ENCODE peak calls at places on chromosomes 4 and X, in ten cellular contexts. H, W, E, V, P, G, L, M, Q and C are unnamed samples.

GRCh38 chr4:71333960-71334951 is 4.6 kb upstream of the SLC4A4 start:
- DNase-seq in E (no peak), L (no peak), M (no peak), W (peak; percentile 40), V (no peak), Q (peak; percentile 7), G (peak; percentile 74), H (no peak), P (no peak), C (no peak)

GRCh38 chrX:67288958-67289641 is 254.7 kb upstream of the AR start:
- DNase-seq in P (no peak), E (no peak), W (no peak), M (no peak), H (no peak), Q (no peak), G (no peak), V (no peak), L (no peak), C (no peak)

GRCh38 chr4:125676156-125676555 is 361.4 kb downstream of the FAT4 start:
- DNase-seq in P (no peak), W (no peak), G (no peak), V (no peak), L (no peak), H (no peak), E (no peak), Q (no peak), M (no peak), C (no peak)

GRCh38 chr4:96913437-96914075 is 1073.7 kb downstream of the PDHA2 start:
- DNase-seq in M (no peak), H (no peak), Q (no peak), G (no peak), E (no peak), V (no peak), L (no peak), P (no peak), W (no peak), C (no peak)

GRCh38 chr4:113686950-113687718 is 74.4 kb downstream of the CAMK2D start:
- DNase-seq in M (no peak), W (peak; percentile 64), V (no peak), Q (no peak), H (no peak), E (no peak), G (no peak), L (no peak), P (no peak), C (no peak)

GRCh38 chr4:140344621-140345020 is 28.8 kb upstream of the SCOC start:
- DNase-seq in E (no peak), G (no peak), V (no peak), L (no peak), H (no peak), W (no peak), Q (no peak), M (no peak), P (no peak), C (no peak)

GRCh38 chr4:185567828-185568442 is 32.6 kb upstream of the PDLIM3 start:
- DNase-seq in W (peak; percentile 91), H (peak; percentile 93), L (peak; percentile 84), Q (peak; percentile 63), M (no peak), E (peak; percentile 72), G (no peak), P (no peak), V (no peak), C (no peak)

GRCh38 chr4:1029957-1030520 is 18.6 kb downstream of the FGFRL1 start:
- DNase-seq in P (no peak), G (no peak), M (peak; percentile 51), H (no peak), L (no peak), E (no peak), Q (no peak), V (no peak), W (no peak), C (no peak)

GRCh38 chr4:185587444-185588161 is 52.3 kb upstream of the PDLIM3 start:
- DNase-seq in Q (no peak), L (no peak), E (no peak), H (peak; percentile 83), M (peak; percentile 50), V (peak; percentile 51), G (no peak), W (peak; percentile 53), P (peak; percentile 38), C (peak; percentile 66)

DNA sequence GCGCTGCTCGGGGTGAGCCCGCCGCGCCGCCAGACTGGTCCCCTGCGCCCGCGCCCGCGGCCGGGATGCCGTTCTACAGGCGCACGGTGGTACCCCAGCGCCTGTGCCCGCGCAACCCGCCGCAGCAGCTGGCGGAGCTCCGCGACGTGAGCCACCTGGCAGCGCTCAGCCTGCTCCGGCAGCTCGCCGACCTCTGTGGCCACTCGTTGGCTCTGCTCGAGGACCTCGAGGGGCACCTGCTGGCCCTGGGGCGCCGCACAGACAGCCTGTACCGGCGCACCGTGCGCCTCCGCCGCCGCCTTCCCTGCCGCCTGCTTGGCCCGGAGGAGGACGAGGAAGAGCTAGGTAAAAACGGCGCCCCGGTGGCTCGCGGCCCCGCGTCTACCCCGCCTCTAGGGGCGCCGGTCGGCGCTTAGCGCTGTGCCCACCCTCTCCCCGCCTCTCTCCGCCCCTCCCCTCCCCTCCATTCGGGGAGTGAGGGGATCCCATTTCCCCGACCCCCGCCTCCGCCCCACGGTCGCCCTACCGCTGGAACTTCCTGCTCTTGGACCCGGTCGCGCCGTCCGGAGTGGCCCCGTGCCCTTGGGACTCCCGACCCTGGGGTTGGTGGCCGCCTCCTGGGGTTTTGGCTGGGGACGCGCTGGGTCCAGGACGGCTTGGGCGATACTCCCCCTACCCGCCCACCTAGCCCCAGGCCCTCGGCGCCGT is 532 bp downstream of the NHSL2 start:
- DNase-seq in L (no peak), Q (no peak), P (no peak), W (no peak), G (no peak), H (no peak), E (peak; percentile 22), V (peak; percentile 2), M (no peak), C (no peak)
- TF ChIP-seq CTCF in L (no peak), Q (peak; percentile 1), P (no peak), W (no peak), G (peak; percentile 11), H (no peak), E (peak; percentile 17), V (peak; percentile 27), M (peak; percentile 9), C (no peak)

DNA sequence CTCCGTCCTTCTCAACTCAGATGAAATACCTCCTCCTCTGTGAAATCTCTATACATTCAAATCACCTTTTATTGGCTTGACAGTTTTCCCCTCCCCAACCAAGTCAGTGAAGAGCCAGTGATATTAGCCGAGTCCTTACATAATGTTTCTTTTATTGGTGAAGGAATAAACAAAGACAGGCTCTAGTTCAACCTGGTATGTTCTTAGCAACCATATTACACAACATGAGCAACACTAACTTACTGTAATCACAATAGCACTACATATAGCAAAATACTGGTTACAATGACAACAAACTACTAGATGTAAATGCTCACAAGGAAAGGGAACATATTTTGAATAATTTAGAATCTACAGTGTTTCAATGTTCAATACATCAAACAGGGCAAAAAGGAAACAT is 19.9 kb downstream of the DHX15 start:
- DNase-seq in P (no peak), H (no peak), G (no peak), E (no peak), Q (no peak), V (no peak), M (no peak), L (no peak), W (peak; percentile 56), C (no peak)
- TF ChIP-seq CTCF in P (no peak), H (no peak), G (no peak), E (no peak), Q (no peak), V (no peak), M (no peak), L (no peak), W (no peak), C (no peak)

DNA sequence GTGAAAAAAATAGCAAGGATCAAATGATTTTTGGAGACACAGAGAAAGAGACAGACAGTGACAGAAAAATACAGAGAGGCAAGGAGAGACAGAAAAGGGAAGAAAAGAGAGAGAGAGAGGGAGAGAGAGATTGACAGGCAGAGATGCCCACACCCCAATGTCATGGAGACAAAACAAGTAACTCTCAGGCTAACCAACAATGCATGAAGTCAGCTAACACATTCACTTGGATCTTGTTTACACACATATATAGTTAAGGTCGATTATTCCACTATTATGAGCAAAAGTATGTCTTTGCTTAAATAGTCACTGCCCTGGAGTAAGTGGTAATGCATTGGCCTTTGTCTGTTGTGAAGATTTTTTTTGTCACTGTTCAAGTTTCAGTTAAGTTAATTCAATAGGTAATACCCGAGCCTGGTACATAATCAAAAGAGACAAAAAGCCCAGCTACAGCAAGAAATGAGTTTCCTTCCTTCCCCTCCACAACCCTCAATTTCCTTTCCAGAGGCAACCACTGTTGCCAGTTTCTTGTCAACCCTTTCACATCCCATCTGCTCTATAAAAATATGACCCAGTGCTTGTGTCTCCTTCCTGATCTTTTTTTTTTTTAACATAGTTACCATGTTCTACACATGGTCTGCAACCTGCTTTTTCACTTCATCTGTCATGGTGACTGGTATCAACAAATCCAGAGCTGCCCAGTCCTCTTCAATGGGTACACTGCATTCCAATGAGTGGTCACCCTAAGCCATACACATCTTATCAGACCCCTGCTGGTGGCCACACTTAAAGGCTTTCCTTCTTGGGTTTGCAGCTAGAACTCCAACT is 52.1 kb downstream of the PROM1 start:
- DNase-seq in M (no peak), P (no peak), V (no peak), G (no peak), W (no peak), H (no peak), Q (no peak), E (no peak), L (no peak), C (no peak)
- TF ChIP-seq CTCF in M (no peak), P (no peak), V (no peak), G (no peak), W (no peak), H (no peak), Q (no peak), E (no peak), L (no peak), C (no peak)

GRCh38 chr4:118077767-118078105 is 43.5 kb downstream of the NDST3 start:
- DNase-seq in V (no peak), M (no peak), Q (no peak), L (no peak), G (no peak), H (no peak), P (no peak), E (no peak), W (no peak), C (no peak)

GRCh38 chr4:118082182-118082581 is 47.9 kb downstream of the NDST3 start:
- DNase-seq in G (no peak), E (no peak), V (no peak), H (no peak), W (no peak), L (no peak), M (no peak), P (no peak), Q (no peak), C (no peak)

DNA sequence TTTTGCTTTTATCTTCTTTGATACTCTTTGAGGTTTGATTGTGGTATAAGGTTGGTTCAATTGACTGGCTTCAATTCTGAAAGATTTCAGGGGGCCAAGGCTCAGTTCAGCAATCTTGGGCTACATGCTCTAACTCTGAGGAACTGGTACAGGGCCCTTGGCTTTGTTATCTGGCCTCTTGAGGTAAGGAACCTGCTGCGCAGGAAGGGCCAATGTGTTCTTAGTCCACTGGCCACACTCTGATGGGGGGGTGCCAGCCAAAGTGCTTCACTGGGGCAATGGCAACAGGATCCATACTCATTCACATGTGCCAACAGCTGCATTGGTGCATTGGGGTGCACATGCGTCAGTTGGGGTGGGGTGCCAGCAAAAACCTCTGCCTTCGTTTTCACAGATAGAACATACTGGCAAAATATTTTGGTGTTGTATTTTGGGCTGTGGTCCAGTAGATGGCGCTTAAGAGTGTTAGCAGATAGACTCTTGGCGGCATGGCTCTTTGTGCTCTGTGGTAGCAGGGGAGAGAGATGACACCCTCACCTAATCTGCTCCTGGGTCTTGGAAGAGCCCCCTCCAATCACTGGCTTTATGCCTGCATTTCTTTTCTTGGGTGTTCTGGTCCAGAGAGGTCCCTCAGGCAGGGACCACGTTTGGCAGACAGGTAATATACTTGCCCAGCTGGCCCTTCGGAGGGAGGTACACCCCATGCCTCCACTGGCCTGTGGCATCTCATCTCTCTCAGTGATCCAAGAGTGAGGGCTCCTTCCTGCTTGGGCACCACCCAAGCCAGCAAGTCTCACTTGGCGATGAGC is 42.9 kb downstream of the NDST3 start:
- DNase-seq in Q (no peak), E (no peak), P (no peak), L (no peak), W (peak; percentile 44), H (no peak), M (no peak), G (peak; percentile 17), V (no peak), C (no peak)
- TF ChIP-seq CTCF in Q (peak; percentile 65), E (no peak), P (no peak), L (no peak), W (peak; percentile 62), H (no peak), M (no peak), G (peak; percentile 58), V (no peak), C (no peak)